ENCODE peak calls at places on chromosomes 5 and 9, in four cellular contexts. J is anterior cingulate cortex, U is NCI-H2081, Y is NCI-H82. G is an unnamed sample.
A peak's percentile ranks its signal among the peaks of the same experiment; 100 is the strongest.

GRCh38 chr9:129624168-129624759 is 1.7 kb upstream of the NTMT1 start:
- DNase-seq in J (no peak), Y (peak; percentile 82), U (peak; percentile 36), G (peak; percentile 58)

GRCh38 chr5:33936004-33936380 is 194 bp upstream of the RXFP3 start:
- DNase-seq in U (peak; percentile 65), Y (peak; percentile 69), J (no peak), G (peak; percentile 46)

GRCh38 chr9:34688329-34689161 is 2.5 kb downstream of the CCL19 start:
- DNase-seq in Y (no peak), J (no peak), U (no peak), G (no peak)

GRCh38 chr5:104793452-104794120 is 1231.0 kb upstream of the NUDT12 start:
- DNase-seq in J (no peak), Y (no peak), U (no peak), G (no peak)

GRCh38 chr5:151092750-151093149 is 11.9 kb upstream of the TNIP1 start:
- DNase-seq in J (no peak), Y (no peak), U (no peak), G (peak; percentile 86)

GRCh38 chr5:172492097-172492840 is 37.9 kb upstream of the SH3PXD2B start:
- DNase-seq in J (no peak), U (no peak), Y (no peak), G (no peak)

GRCh38 chr5:87412417-87413115 is at the start of gene CCNH:
- DNase-seq in J (peak; percentile 99), Y (peak; percentile 99), U (peak; percentile 96), G (peak; percentile 100)

GRCh38 chr5:172926796-172927195 is 32.4 kb upstream of the RPL26L1 start:
- DNase-seq in J (no peak), Y (no peak), U (no peak), G (no peak)

GRCh38 chr5:177113566-177114424 is 19.8 kb upstream of the NSD1 start:
- DNase-seq in U (peak; percentile 56), J (peak; percentile 65), Y (peak; percentile 77), G (peak; percentile 89)

GRCh38 chr5:137564475-137564961 is 65.4 kb upstream of the SPOCK1 start:
- DNase-seq in J (no peak), Y (no peak), U (no peak), G (no peak)

GRCh38 chr5:80055491-80056170 is 20.5 kb downstream of the THBS4 start:
- DNase-seq in U (peak; percentile 84), Y (no peak), J (no peak), G (peak; percentile 47)

GRCh38 chr9:75612754-75613153 is 277.7 kb upstream of the PCSK5 start:
- DNase-seq in U (no peak), Y (no peak), J (no peak), G (no peak)

GRCh38 chr9:134324359-134325095 is 1.7 kb upstream of the RXRA start:
- DNase-seq in U (no peak), J (no peak), Y (no peak), G (peak; percentile 41)

GRCh38 chr9:4680178-4680535 is 788 bp downstream of the CDC37L1 start:
- DNase-seq in J (no peak), Y (no peak), U (no peak), G (no peak)

GRCh38 chr5:38830521-38831051 is 15.2 kb upstream of the OSMR start:
- DNase-seq in Y (no peak), J (no peak), U (no peak), G (peak; percentile 93)

GRCh38 chr9:18360005-18360404 is 113.9 kb upstream of the ADAMTSL1 start:
- DNase-seq in Y (no peak), U (no peak), J (no peak), G (no peak)

GRCh38 chr9:127180457-127181314 is 58.3 kb upstream of the ANGPTL2 start:
- DNase-seq in Y (no peak), J (no peak), U (no peak), G (no peak)